ENCODE peak calls at places on chromosomes 13 and 19, in four cellular contexts. M is lower leg skin, T is coronary artery, E is astrocyte. X is an unnamed sample.

GRCh38 chr13:67299731-67300130 is 69.6 kb upstream of the PCDH9 start:
- DNase-seq in T (no peak), M (no peak), E (peak; percentile 59), X (no peak)

GRCh38 chr19:3024509-3024869 is 4.6 kb downstream of the TLE2 start:
- DNase-seq in T (no peak), E (no peak), M (no peak), X (no peak)

GRCh38 chr13:36282818-36283432 is 14.7 kb downstream of the CCDC169 start:
- DNase-seq in M (no peak), T (no peak), E (peak; percentile 28), X (no peak)

GRCh38 chr13:39765801-39766463 is 110.5 kb downstream of the COG6 start:
- DNase-seq in E (peak; percentile 29), M (peak; percentile 85), T (no peak), X (no peak)

GRCh38 chr13:107900775-107901174 is 314.6 kb downstream of the LIG4 start:
- DNase-seq in M (no peak), E (peak; percentile 60), T (no peak), X (no peak)

GRCh38 chr13:38755792-38756191 is 68.9 kb downstream of the FREM2 start:
- DNase-seq in E (no peak), M (no peak), T (no peak), X (no peak)

GRCh38 chr13:86464193-86464592 is 665.0 kb upstream of the SLITRK6 start:
- DNase-seq in E (no peak), T (no peak), M (no peak), X (no peak)

GRCh38 chr19:38640368-38640767 is 7.1 kb upstream of the ACTN4 start:
- DNase-seq in T (no peak), M (no peak), E (no peak), X (no peak)

GRCh38 chr19:28793391-28794168 is 419.4 kb downstream of the UQCRFS1 start:
- DNase-seq in T (no peak), E (no peak), M (no peak), X (no peak)

GRCh38 chr13:47679391-47679790 is 321.7 kb downstream of the SUCLA2 start:
- DNase-seq in M (no peak), T (no peak), E (peak; percentile 61), X (no peak)

GRCh38 chr13:39105110-39105509 is 66.9 kb downstream of the NHLRC3 start:
- DNase-seq in M (no peak), T (no peak), E (no peak), X (no peak)

GRCh38 chr13:80504453-80504852 is 163.5 kb upstream of the SPRY2 start:
- DNase-seq in M (no peak), T (no peak), E (no peak), X (no peak)

GRCh38 chr13:114319441-114319871 is 5.2 kb downstream of the CHAMP1 start:
- DNase-seq in E (peak; percentile 85), T (no peak), M (no peak), X (no peak)

GRCh38 chr19:58385313-58386165 is 1.5 kb upstream of the RPS5 start:
- DNase-seq in T (no peak), E (no peak), M (peak; percentile 84), X (no peak)

GRCh38 chr19:53103141-53103902 is at the start of gene ZNF160:
- DNase-seq in T (peak; percentile 99), E (peak; percentile 89), M (peak; percentile 100), X (peak; percentile 99)

GRCh38 chr19:29376855-29377354 is 148.9 kb upstream of the VSTM2B start:
- DNase-seq in M (peak; percentile 23), T (no peak), E (no peak), X (peak; percentile 25)

GRCh38 chr19:1765182-1765903 is 12.0 kb downstream of the ONECUT3 start:
- DNase-seq in E (no peak), M (no peak), T (no peak), X (no peak)

GRCh38 chr19:30375651-30376050 is 3.5 kb downstream of the ZNF536 start:
- DNase-seq in E (no peak), T (no peak), M (peak; percentile 39), X (no peak)

GRCh38 chr13:70732611-70733010 is 624.4 kb upstream of the KLHL1 start:
- DNase-seq in E (no peak), M (no peak), T (no peak), X (no peak)

GRCh38 chr19:3538965-3539742 is at the start of gene TEKTIP1:
- DNase-seq in T (no peak), E (no peak), M (no peak), X (peak; percentile 85)

GRCh38 chr13:114148521-114148855 is 16.1 kb upstream of the RASA3 start:
- DNase-seq in E (no peak), T (peak; percentile 57), M (no peak), X (no peak)

GRCh38 chr13:110047511-110047910 is 259.4 kb downstream of the COL4A1 start:
- DNase-seq in E (peak; percentile 99), M (no peak), T (peak; percentile 84), X (no peak)

GRCh38 chr13:25575562-25575961 is 203.8 kb downstream of the ATP8A2 start:
- DNase-seq in M (no peak), T (no peak), E (no peak), X (no peak)

GRCh38 chr13:35469781-35470380 is 6.6 kb downstream of the MAB21L1 start:
- DNase-seq in E (no peak), T (no peak), M (no peak), X (no peak)

GRCh38 chr19:42468273-42468796 is 25.6 kb upstream of the CXCL17 start:
- DNase-seq in T (no peak), E (peak; percentile 44), M (peak; percentile 61), X (no peak)

GRCh38 chr13:18232298-18232993 is 949.2 kb downstream of the TUBA3C start:
- DNase-seq in T (no peak), E (no peak), M (no peak), X (no peak)

GRCh38 chr19:41000310-41000737 is 9.2 kb downstream of the CYP2B6 start:
- DNase-seq in T (no peak), M (peak; percentile 58), E (no peak), X (no peak)

GRCh38 chr19:42794751-42795150 is 29.3 kb upstream of the PSG8 start:
- DNase-seq in E (no peak), T (no peak), M (no peak), X (no peak)

GRCh38 chr19:57302020-57302465 is 18.2 kb upstream of the ZNF543 start:
- DNase-seq in T (no peak), M (no peak), E (peak; percentile 83), X (peak; percentile 90)

GRCh38 chr19:57308514-57308913 is 11.8 kb upstream of the ZNF543 start:
- DNase-seq in M (no peak), E (no peak), T (no peak), X (no peak)

GRCh38 chr19:57305056-57305455 is 15.2 kb upstream of the ZNF543 start:
- DNase-seq in E (peak; percentile 69), M (no peak), T (no peak), X (no peak)

DNA sequence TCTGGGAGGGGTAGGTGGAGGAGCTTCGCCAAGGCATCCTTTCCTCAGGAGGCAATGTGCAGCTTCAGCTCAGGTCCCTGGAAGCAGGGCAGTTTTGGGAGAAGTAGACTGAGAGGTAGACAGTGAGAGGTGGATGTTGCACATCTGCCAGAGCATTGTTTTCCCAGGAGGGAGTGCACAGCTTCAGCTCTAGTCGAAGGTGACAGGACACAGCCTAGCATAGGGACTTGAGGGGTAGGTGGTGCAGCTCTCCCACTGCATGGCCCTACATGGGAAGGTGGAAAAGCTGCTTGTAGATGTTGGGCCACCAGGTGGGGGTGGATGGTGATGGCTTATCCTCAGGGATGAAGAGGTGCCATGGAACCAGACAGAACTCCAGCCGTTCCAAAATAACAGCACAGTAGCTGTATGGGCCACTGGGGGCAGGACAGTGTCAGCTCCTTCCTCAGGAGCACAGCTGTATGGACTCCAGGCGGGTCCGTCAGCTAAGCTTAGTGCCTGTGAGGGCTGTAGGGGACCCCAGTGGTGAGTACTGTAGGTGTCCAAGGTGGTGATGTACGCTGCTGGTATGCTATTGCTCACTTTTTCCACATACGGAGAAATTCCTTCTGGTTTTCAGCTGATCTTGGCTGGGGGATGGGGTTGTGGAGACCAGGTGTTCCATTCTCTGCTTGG is 17.4 kb upstream of the ZNF543 start:
- DNase-seq in M (no peak), E (peak; percentile 61), T (no peak), X (no peak)
- TF ChIP-seq CTCF in M (no peak), E (no peak), T (no peak), X (no peak)

GRCh38 chr19:55536951-55537740 is at the start of gene SBK2:
- DNase-seq in T (no peak), M (no peak), E (no peak), X (no peak)
- TF ChIP-seq CTCF in T (no peak), M (no peak), E (no peak), X (peak; percentile 16)

GRCh38 chr13:60759499-60759898 is 362.5 kb downstream of the TDRD3 start:
- DNase-seq in E (peak; percentile 12), M (no peak), T (no peak), X (no peak)

GRCh38 chr13:60758637-60759036 is 361.6 kb downstream of the TDRD3 start:
- DNase-seq in M (no peak), T (no peak), E (no peak), X (no peak)

GRCh38 chr13:60756306-60756705 is 359.3 kb downstream of the TDRD3 start:
- DNase-seq in E (no peak), T (no peak), M (no peak), X (no peak)

GRCh38 chr13:60755380-60756163 is 358.6 kb downstream of the TDRD3 start:
- DNase-seq in M (no peak), E (no peak), T (no peak), X (no peak)

DNA sequence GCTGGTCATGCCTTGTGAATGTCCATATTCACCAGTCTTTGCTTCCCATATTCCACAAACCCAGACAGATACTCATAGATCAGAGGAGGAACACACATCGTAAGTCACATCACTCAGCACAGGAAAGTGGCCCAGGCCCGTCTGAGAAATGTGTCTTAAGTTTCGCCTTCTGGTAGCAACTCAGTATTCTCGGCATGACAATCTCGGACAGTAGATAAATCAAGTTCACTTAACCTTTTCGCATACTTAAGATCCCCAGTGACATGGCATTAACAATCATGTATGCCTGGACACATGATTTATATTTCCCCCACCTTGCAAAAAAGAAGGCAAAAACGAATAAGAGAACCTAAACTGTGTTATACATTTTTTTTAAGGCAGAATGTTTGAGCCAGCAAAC is 360.5 kb downstream of the TDRD3 start:
- DNase-seq in M (no peak), T (no peak), E (no peak), X (no peak)
- TF ChIP-seq CTCF in M (no peak), T (no peak), E (no peak), X (no peak)

GRCh38 chr19:39670998-39671397 is 15.3 kb downstream of the LGALS16 start:
- DNase-seq in M (no peak), T (no peak), E (no peak), X (no peak)

GRCh38 chr19:39672473-39672872 is 16.8 kb downstream of the LGALS16 start:
- DNase-seq in E (no peak), T (no peak), M (no peak), X (no peak)

GRCh38 chr19:39676004-39676403 is 20.3 kb downstream of the LGALS16 start:
- DNase-seq in E (no peak), M (no peak), T (no peak), X (no peak)

GRCh38 chr19:39671739-39672363 is 16.1 kb downstream of the LGALS16 start:
- DNase-seq in T (no peak), M (no peak), E (peak; percentile 8), X (no peak)
- TF ChIP-seq CTCF in T (no peak), M (no peak), E (peak; percentile 42), X (peak; percentile 66)

GRCh38 chr19:13095934-13096890 is 6.4 kb downstream of the LYL1 start:
- DNase-seq in T (no peak), E (no peak), M (no peak), X (no peak)
- TF ChIP-seq CTCF in T (no peak), E (no peak), M (no peak), X (peak; percentile 5)